ENCODE peak calls at places on chromosomes 11 and 22, in five cellular contexts. One of them, this sample, is unnamed.

GRCh38 chr11:72239849-72240460 is 4.0 kb downstream of the PHOX2A start:
- DNase-seq in Peyer's patch: peak
- DNase-seq in heart left ventricle: peak
- DNase-seq in fibroblast of mammary gland: peak
- DNase-seq in fibroblast of pulmonary artery: peak
- DNase-seq in this sample: peak

GRCh38 chr11:119196833-119197483 is 9.2 kb upstream of the CBL start:
- DNase-seq in fibroblast of pulmonary artery: peak
- DNase-seq in Peyer's patch: peak
- DNase-seq in fibroblast of mammary gland: peak
- DNase-seq in heart left ventricle: peak
- DNase-seq in this sample: peak

GRCh38 chr22:23216331-23217170 is 36.2 kb downstream of the BCR start:
- DNase-seq in fibroblast of pulmonary artery: no peak
- DNase-seq in heart left ventricle: no peak
- DNase-seq in Peyer's patch: no peak
- DNase-seq in fibroblast of mammary gland: no peak
- DNase-seq in this sample: no peak

GRCh38 chr22:43159484-43160178 is 8.3 kb downstream of the TSPO start:
- DNase-seq in heart left ventricle: no peak
- DNase-seq in fibroblast of mammary gland: no peak
- DNase-seq in fibroblast of pulmonary artery: peak
- DNase-seq in Peyer's patch: peak
- DNase-seq in this sample: no peak

GRCh38 chr11:98568011-98568410 is 452.7 kb upstream of the CNTN5 start:
- DNase-seq in heart left ventricle: no peak
- DNase-seq in fibroblast of pulmonary artery: peak
- DNase-seq in fibroblast of mammary gland: peak
- DNase-seq in Peyer's patch: no peak
- DNase-seq in this sample: peak

GRCh38 chr11:106421673-106422292 is 344.3 kb downstream of the AASDHPPT start:
- DNase-seq in fibroblast of mammary gland: no peak
- DNase-seq in heart left ventricle: no peak
- DNase-seq in Peyer's patch: no peak
- DNase-seq in fibroblast of pulmonary artery: no peak
- DNase-seq in this sample: no peak

GRCh38 chr11:47991266-47991830 is 11.0 kb downstream of the PTPRJ start:
- DNase-seq in Peyer's patch: no peak
- DNase-seq in heart left ventricle: no peak
- DNase-seq in fibroblast of pulmonary artery: no peak
- DNase-seq in fibroblast of mammary gland: no peak
- DNase-seq in this sample: no peak

GRCh38 chr11:117226388-117227385 is 5.2 kb downstream of the PCSK7 start:
- DNase-seq in fibroblast of mammary gland: peak
- DNase-seq in heart left ventricle: no peak
- DNase-seq in fibroblast of pulmonary artery: peak
- DNase-seq in Peyer's patch: peak
- DNase-seq in this sample: peak

GRCh38 chr11:30478923-30479322 is 107.2 kb downstream of the MPPED2 start:
- DNase-seq in fibroblast of pulmonary artery: no peak
- DNase-seq in fibroblast of mammary gland: no peak
- DNase-seq in heart left ventricle: peak
- DNase-seq in Peyer's patch: no peak
- DNase-seq in this sample: no peak

GRCh38 chr11:80831374-80831773 is 1390.5 kb upstream of the TENM4 start:
- DNase-seq in fibroblast of pulmonary artery: no peak
- DNase-seq in fibroblast of mammary gland: no peak
- DNase-seq in Peyer's patch: no peak
- DNase-seq in heart left ventricle: no peak
- DNase-seq in this sample: no peak

GRCh38 chr11:128324051-128324481 is 263.3 kb downstream of the ETS1 start:
- DNase-seq in heart left ventricle: no peak
- DNase-seq in fibroblast of mammary gland: no peak
- DNase-seq in Peyer's patch: no peak
- DNase-seq in fibroblast of pulmonary artery: no peak
- DNase-seq in this sample: no peak

GRCh38 chr11:45083544-45084087 is 62.8 kb upstream of the PRDM11 start:
- DNase-seq in fibroblast of pulmonary artery: no peak
- DNase-seq in fibroblast of mammary gland: no peak
- DNase-seq in heart left ventricle: no peak
- DNase-seq in Peyer's patch: peak
- DNase-seq in this sample: no peak

GRCh38 chr11:21774212-21774611 is 418.7 kb upstream of the ANO5 start:
- DNase-seq in fibroblast of mammary gland: no peak
- DNase-seq in Peyer's patch: no peak
- DNase-seq in fibroblast of pulmonary artery: no peak
- DNase-seq in heart left ventricle: peak
- DNase-seq in this sample: no peak

GRCh38 chr22:19911540-19912235 is 29.9 kb upstream of the COMT start:
- DNase-seq in fibroblast of pulmonary artery: no peak
- DNase-seq in Peyer's patch: no peak
- DNase-seq in fibroblast of mammary gland: no peak
- DNase-seq in heart left ventricle: no peak
- DNase-seq in this sample: no peak

GRCh38 chr22:48973694-48974041 is 854.0 kb downstream of the BRD1 start:
- DNase-seq in heart left ventricle: no peak
- DNase-seq in Peyer's patch: no peak
- DNase-seq in fibroblast of mammary gland: no peak
- DNase-seq in fibroblast of pulmonary artery: no peak
- DNase-seq in this sample: no peak

GRCh38 chr11:36635463-36635862 is 37.4 kb upstream of the RAG2 start:
- DNase-seq in fibroblast of pulmonary artery: no peak
- DNase-seq in Peyer's patch: no peak
- DNase-seq in fibroblast of mammary gland: no peak
- DNase-seq in heart left ventricle: no peak
- DNase-seq in this sample: no peak

GRCh38 chr11:123143476-123143875 is 51.6 kb downstream of the CLMP start:
- DNase-seq in fibroblast of mammary gland: peak
- DNase-seq in heart left ventricle: no peak
- DNase-seq in fibroblast of pulmonary artery: peak
- DNase-seq in Peyer's patch: no peak
- DNase-seq in this sample: no peak

GRCh38 chr11:66232769-66233168 is 35.7 kb upstream of the RAB1B start:
- DNase-seq in fibroblast of mammary gland: no peak
- DNase-seq in heart left ventricle: no peak
- DNase-seq in fibroblast of pulmonary artery: no peak
- DNase-seq in Peyer's patch: no peak
- DNase-seq in this sample: no peak

GRCh38 chr22:30439836-30440235 is 14.3 kb downstream of the MTFP1 start:
- DNase-seq in heart left ventricle: no peak
- DNase-seq in Peyer's patch: no peak
- DNase-seq in fibroblast of pulmonary artery: no peak
- DNase-seq in fibroblast of mammary gland: no peak
- DNase-seq in this sample: no peak

GRCh38 chr22:25942126-25942988 is 200.4 kb downstream of the MYO18B start:
- DNase-seq in heart left ventricle: peak
- DNase-seq in Peyer's patch: no peak
- DNase-seq in fibroblast of mammary gland: no peak
- DNase-seq in fibroblast of pulmonary artery: no peak
- DNase-seq in this sample: no peak

GRCh38 chr11:64583296-64584262 is 7.4 kb upstream of the SLC22A12 start:
- DNase-seq in fibroblast of mammary gland: peak
- DNase-seq in heart left ventricle: no peak
- DNase-seq in Peyer's patch: no peak
- DNase-seq in fibroblast of pulmonary artery: peak
- DNase-seq in this sample: peak

GRCh38 chr22:25754527-25755202 is 12.7 kb downstream of the MYO18B start:
- DNase-seq in fibroblast of mammary gland: peak
- DNase-seq in fibroblast of pulmonary artery: peak
- DNase-seq in heart left ventricle: peak
- DNase-seq in Peyer's patch: no peak
- DNase-seq in this sample: peak

GRCh38 chr11:93403930-93404329 is 73.4 kb downstream of the DEUP1 start:
- DNase-seq in fibroblast of pulmonary artery: no peak
- DNase-seq in Peyer's patch: no peak
- DNase-seq in fibroblast of mammary gland: no peak
- DNase-seq in heart left ventricle: no peak
- DNase-seq in this sample: no peak

GRCh38 chr11:101133190-101133589 is 3.6 kb upstream of the PGR start:
- DNase-seq in Peyer's patch: no peak
- DNase-seq in heart left ventricle: no peak
- DNase-seq in fibroblast of mammary gland: peak
- DNase-seq in fibroblast of pulmonary artery: peak
- DNase-seq in this sample: no peak

GRCh38 chr22:33563568-33563967 is 356.7 kb downstream of the LARGE1 start:
- DNase-seq in fibroblast of mammary gland: no peak
- DNase-seq in fibroblast of pulmonary artery: no peak
- DNase-seq in heart left ventricle: no peak
- DNase-seq in Peyer's patch: no peak
- DNase-seq in this sample: no peak

GRCh38 chr22:24542641-24543040 is 12.3 kb downstream of the GUCD1 start:
- DNase-seq in heart left ventricle: peak
- DNase-seq in fibroblast of mammary gland: no peak
- DNase-seq in Peyer's patch: no peak
- DNase-seq in fibroblast of pulmonary artery: no peak
- DNase-seq in this sample: no peak

GRCh38 chr11:117931971-117932370 is 2.8 kb upstream of the TMPRSS13 start:
- DNase-seq in fibroblast of pulmonary artery: no peak
- DNase-seq in fibroblast of mammary gland: no peak
- DNase-seq in Peyer's patch: peak
- DNase-seq in heart left ventricle: no peak
- DNase-seq in this sample: no peak

GRCh38 chr11:121996574-121996973 is 119.4 kb downstream of the BLID start:
- DNase-seq in fibroblast of pulmonary artery: no peak
- DNase-seq in fibroblast of mammary gland: peak
- DNase-seq in Peyer's patch: no peak
- DNase-seq in heart left ventricle: no peak
- DNase-seq in this sample: peak

GRCh38 chr22:48258108-48258705 is 1495.8 kb downstream of the TBC1D22A start:
- DNase-seq in fibroblast of pulmonary artery: no peak
- DNase-seq in Peyer's patch: no peak
- DNase-seq in heart left ventricle: no peak
- DNase-seq in fibroblast of mammary gland: no peak
- DNase-seq in this sample: no peak

DNA sequence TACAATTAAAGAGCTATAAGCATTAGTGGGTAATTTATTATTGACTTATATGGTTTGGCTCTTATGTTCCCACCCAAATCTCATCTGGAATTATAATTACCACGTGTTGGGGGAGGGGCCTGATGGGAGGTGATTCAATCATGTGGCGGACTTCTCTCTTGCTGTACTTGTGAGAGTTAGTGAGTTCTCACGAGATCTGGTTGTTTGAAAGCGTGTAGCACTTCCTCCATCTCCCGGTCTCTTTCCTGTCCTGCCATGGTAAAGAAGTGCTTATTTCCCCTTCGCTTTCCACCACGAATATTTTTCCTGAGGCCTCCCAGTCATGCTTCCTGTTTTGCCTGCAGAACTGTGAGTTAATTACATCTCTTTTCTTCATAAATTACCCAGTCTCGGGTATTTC is 28.1 kb upstream of the CHORDC1 start:
- DNase-seq in fibroblast of mammary gland: no peak
- DNase-seq in Peyer's patch: no peak
- DNase-seq in heart left ventricle: no peak
- DNase-seq in fibroblast of pulmonary artery: no peak
- DNase-seq in this sample: no peak
- H3K4me3 ChIP-seq in fibroblast of mammary gland: no peak
- H3K4me3 ChIP-seq in Peyer's patch: no peak
- H3K4me3 ChIP-seq in heart left ventricle: no peak
- H3K4me3 ChIP-seq in fibroblast of pulmonary artery: no peak
- H3K4me3 ChIP-seq in this sample: no peak

DNA sequence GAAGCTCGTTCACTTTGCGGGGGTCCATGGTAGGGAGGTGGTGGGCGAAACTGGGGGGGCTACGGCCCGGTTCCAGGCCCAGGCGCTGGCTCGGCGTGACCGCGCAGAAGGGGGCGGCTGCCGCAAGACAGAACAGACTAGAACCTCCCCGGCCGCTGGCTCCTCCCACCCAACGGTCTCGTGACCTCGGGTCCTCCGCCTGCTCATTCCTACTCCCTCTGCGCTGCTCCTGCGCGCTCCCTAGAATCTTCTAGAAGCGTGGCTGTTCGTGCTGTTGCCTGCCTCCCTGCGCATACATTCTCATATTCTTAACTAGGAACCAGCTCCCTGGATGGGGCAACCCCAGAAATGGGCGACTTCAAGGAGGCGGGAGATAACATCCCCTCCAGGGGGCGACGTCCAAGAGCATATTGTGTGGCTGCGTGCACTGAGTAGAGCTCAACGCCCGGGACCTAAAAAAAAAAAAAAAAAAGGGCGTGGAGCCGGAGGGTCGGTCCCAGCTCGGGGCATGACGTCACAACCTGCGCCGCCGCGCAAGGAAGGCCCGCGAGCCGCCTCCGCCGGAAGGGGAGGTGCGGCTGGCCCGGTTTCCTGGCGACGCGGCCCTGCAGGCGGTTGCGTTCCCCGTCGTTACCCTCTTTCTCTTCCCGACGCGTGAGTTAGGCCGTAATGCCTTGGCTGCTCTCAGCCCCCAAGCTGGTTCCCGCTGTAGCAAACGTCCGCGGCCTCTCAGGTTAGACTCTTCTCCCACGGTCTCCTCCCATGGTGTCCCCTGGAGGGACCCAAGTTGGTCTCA is at the start of the genes ST13 and XPNPEP3:
- DNase-seq in fibroblast of mammary gland: peak
- DNase-seq in Peyer's patch: peak
- DNase-seq in fibroblast of pulmonary artery: peak
- DNase-seq in heart left ventricle: peak
- DNase-seq in this sample: peak
- TF ChIP-seq CTCF in fibroblast of mammary gland: peak
- TF ChIP-seq CTCF in Peyer's patch: peak
- TF ChIP-seq CTCF in fibroblast of pulmonary artery: no peak
- TF ChIP-seq CTCF in heart left ventricle: peak
- TF ChIP-seq CTCF in this sample: no peak

DNA sequence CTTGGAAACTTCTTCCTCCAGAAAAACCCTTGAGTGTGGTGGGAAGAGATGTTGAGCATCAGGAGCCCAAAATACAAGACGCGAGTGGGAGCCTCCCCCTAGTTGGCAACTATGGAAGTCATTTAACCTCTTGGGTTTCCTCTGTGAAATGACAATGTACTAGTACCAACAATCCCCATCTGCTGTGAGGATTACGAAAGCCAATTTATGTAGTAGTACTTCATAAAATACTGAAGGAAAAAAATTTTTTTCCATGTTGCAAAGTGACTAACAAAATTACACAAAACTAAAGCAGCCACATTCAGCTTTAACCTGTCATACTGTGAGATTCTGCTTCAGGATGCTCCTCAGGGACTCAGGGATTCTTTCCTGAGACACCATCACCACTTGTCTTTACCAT is 595 bp upstream of the SLC25A17 start:
- DNase-seq in fibroblast of mammary gland: peak
- DNase-seq in fibroblast of pulmonary artery: peak
- DNase-seq in heart left ventricle: no peak
- DNase-seq in Peyer's patch: no peak
- DNase-seq in this sample: peak
- H3K4me3 ChIP-seq in fibroblast of mammary gland: peak
- H3K4me3 ChIP-seq in fibroblast of pulmonary artery: peak
- H3K4me3 ChIP-seq in heart left ventricle: peak
- H3K4me3 ChIP-seq in Peyer's patch: peak
- H3K4me3 ChIP-seq in this sample: peak

DNA sequence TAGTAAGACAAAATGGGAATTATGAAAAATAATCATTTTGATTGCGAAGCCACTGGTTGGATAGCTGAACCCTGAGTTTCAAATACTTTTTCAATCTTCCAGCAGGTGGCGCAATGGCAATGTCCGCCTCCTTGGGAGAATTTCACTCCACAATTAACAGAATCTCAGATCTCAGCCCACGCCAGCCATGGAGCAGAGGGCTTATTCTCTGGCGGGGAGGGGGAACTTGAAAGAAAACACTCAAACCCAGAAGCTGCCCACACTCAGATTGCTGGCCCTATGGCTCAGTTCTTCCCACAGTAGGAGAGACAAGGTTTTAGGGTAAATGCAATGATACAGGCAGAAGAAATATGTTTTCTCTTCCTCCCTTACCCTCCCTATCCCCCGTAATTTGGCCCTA is 38.7 kb upstream of the RCN1 start:
- DNase-seq in heart left ventricle: peak
- DNase-seq in Peyer's patch: peak
- DNase-seq in fibroblast of mammary gland: peak
- DNase-seq in fibroblast of pulmonary artery: peak
- DNase-seq in this sample: peak
- TF ChIP-seq CTCF in heart left ventricle: peak
- TF ChIP-seq CTCF in Peyer's patch: peak
- TF ChIP-seq CTCF in fibroblast of mammary gland: peak
- TF ChIP-seq CTCF in fibroblast of pulmonary artery: peak
- TF ChIP-seq CTCF in this sample: peak

This sample was measured in foreskin fibroblast.